ENCODE peak calls at places on chromosomes 4 and X, in six cellular contexts. P is AML-193; Q is ACHN; H is fibroblast of the aortic adventitia; V is cardiac muscle cell; R is naive thymus-derived CD8-positive, alpha-beta T cell. S is an unnamed sample.

GRCh38 chrX:13009256-13009655 is 34.3 kb downstream of the TMSB4X start:
- DNase-seq in P (no peak), R (no peak), H (peak), V (no peak), Q (no peak), S (no peak)

GRCh38 chrX:13200398-13200797 is 119.5 kb downstream of the ATXN3L start:
- DNase-seq in V (no peak), Q (no peak), R (no peak), P (no peak), H (no peak), S (no peak)

GRCh38 chr4:85787133-85787532 is 312.2 kb downstream of the ARHGAP24 start:
- DNase-seq in V (no peak), Q (no peak), H (peak), P (no peak), R (no peak), S (no peak)

GRCh38 chrX:108168961-108169740 is 77.6 kb downstream of the ATG4A start:
- DNase-seq in Q (no peak), V (no peak), H (no peak), R (no peak), P (no peak), S (no peak)

GRCh38 chr4:123564758-123565346 is 168.3 kb downstream of the SPRY1 start:
- DNase-seq in V (peak), P (peak), H (peak), Q (peak), R (peak), S (peak)

GRCh38 chrX:13101439-13102139 is 57.2 kb upstream of the FAM9C start:
- DNase-seq in V (no peak), Q (peak), H (peak), R (peak), P (peak), S (peak)

GRCh38 chr4:158873795-158874359 is 105.1 kb downstream of the FNIP2 start:
- DNase-seq in V (no peak), H (peak), P (no peak), R (no peak), Q (no peak), S (peak)

GRCh38 chrX:153900806-153901752 is 3.4 kb upstream of the AVPR2 start:
- DNase-seq in P (peak), Q (peak), H (peak), V (peak), R (peak), S (peak)

GRCh38 chrX:135536883-135537282 is 16.4 kb downstream of the INTS6L start:
- DNase-seq in P (no peak), Q (no peak), R (no peak), H (no peak), V (no peak), S (no peak)

GRCh38 chr4:138919094-138919936 is 96.3 kb upstream of the NOCT start:
- DNase-seq in R (peak), Q (peak), P (peak), V (peak), H (peak), S (peak)

GRCh38 chr4:84964995-84965557 is 1.4 kb downstream of the WDFY3 start:
- DNase-seq in P (no peak), Q (no peak), V (no peak), H (peak), R (no peak), S (no peak)

GRCh38 chrX:71917621-71918341 is 7.1 kb downstream of the NHSL2 start:
- DNase-seq in R (no peak), H (no peak), Q (no peak), V (peak), P (no peak), S (peak)

GRCh38 chr4:57282556-57283310 is 172.5 kb upstream of the IGFBP7 start:
- DNase-seq in P (no peak), V (no peak), R (no peak), Q (no peak), H (no peak), S (no peak)

GRCh38 chrX:15564981-15565579 is 35.7 kb downstream of the ACE2 start:
- DNase-seq in P (peak), Q (peak), H (peak), V (peak), R (no peak), S (peak)

GRCh38 chrX:111008126-111008525 is 87.9 kb upstream of the PAK3 start:
- DNase-seq in R (no peak), V (no peak), P (no peak), H (no peak), Q (no peak), S (no peak)

GRCh38 chr4:159065513-159066240 is 37.2 kb upstream of the RAPGEF2 start:
- DNase-seq in V (no peak), R (no peak), P (no peak), H (no peak), Q (no peak), S (no peak)

GRCh38 chrX:31524182-31524581 is 452.3 kb upstream of the FTHL17 start:
- DNase-seq in Q (no peak), R (no peak), V (no peak), P (no peak), H (no peak), S (no peak)

GRCh38 chrX:46179748-46180147 is 365.5 kb downstream of the ZNF674 start:
- DNase-seq in P (no peak), H (no peak), V (no peak), R (no peak), Q (no peak), S (no peak)

GRCh38 chr4:113499696-113500095 is 261.8 kb downstream of the CAMK2D start:
- DNase-seq in V (no peak), H (peak), R (no peak), P (no peak), Q (peak), S (no peak)

GRCh38 chrX:12360389-12360788 is 222.1 kb downstream of the FRMPD4 start:
- DNase-seq in V (no peak), H (peak), Q (no peak), P (no peak), R (no peak), S (no peak)

GRCh38 chr4:165369522-165369921 is 9.3 kb upstream of the CPE start:
- DNase-seq in R (no peak), Q (no peak), V (no peak), H (no peak), P (peak), S (no peak)

GRCh38 chr4:6641164-6641970 is 882 bp downstream of the MRFAP1 start:
- DNase-seq in R (peak), P (no peak), H (peak), V (peak), Q (peak), S (no peak)

GRCh38 chr4:113788888-113789287 is 27.4 kb upstream of the CAMK2D start:
- DNase-seq in V (no peak), R (no peak), H (no peak), Q (no peak), P (no peak), S (no peak)

GRCh38 chr4:149884046-149884445 is 68.4 kb upstream of the IQCM start:
- DNase-seq in P (no peak), Q (no peak), R (no peak), H (peak), V (no peak), S (no peak)

GRCh38 chrX:150872773-150873336 is 25.6 kb downstream of the CD99L2 start:
- DNase-seq in R (no peak), P (no peak), H (no peak), Q (no peak), V (no peak), S (no peak)

GRCh38 chr4:182367153-182367552 is 124.0 kb downstream of the TENM3 start:
- DNase-seq in P (no peak), V (no peak), R (no peak), Q (no peak), H (no peak), S (no peak)

GRCh38 chr4:8589336-8589735 is 3.2 kb upstream of the CPZ start:
- DNase-seq in R (no peak), H (no peak), P (no peak), Q (no peak), V (no peak), S (no peak)

GRCh38 chrX:633043-633654 is 2.6 kb downstream of the SHOX start:
- DNase-seq in Q (no peak), R (no peak), P (no peak), H (no peak), V (no peak), S (no peak)

GRCh38 chr4:24970191-24970590 is 57.3 kb upstream of the CCDC149 start:
- DNase-seq in Q (no peak), P (no peak), H (no peak), V (no peak), R (no peak), S (no peak)

GRCh38 chr4:93169966-93170365 is 658.6 kb upstream of the ATOH1 start:
- DNase-seq in R (no peak), V (no peak), Q (no peak), P (no peak), H (no peak), S (no peak)

GRCh38 chr4:10647811-10648210 is 36.8 kb downstream of the CLNK start:
- DNase-seq in H (no peak), R (no peak), Q (no peak), P (no peak), V (no peak), S (no peak)

GRCh38 chr4:156536661-156537060 is 434.9 kb downstream of the PDGFC start:
- DNase-seq in H (peak), P (no peak), Q (no peak), V (no peak), R (no peak), S (no peak)